ENCODE peak calls at places on chromosome 22, in four cellular contexts. Y is GM12878, M is HepG2, K is H1. C is an unnamed sample.

GRCh38 chr22:37077802-37078448 is 26.4 kb downstream of the KCTD17 start:
- DNase-seq in K (peak), M (peak), Y (no peak), C (peak)

GRCh38 chr22:24985824-24986214 is 33.3 kb downstream of the KIAA1671 start:
- DNase-seq in M (peak), Y (no peak), K (no peak), C (no peak)

GRCh38 chr22:29078869-29079207 is 6.0 kb downstream of the KREMEN1 start:
- DNase-seq in Y (no peak), M (no peak), K (no peak), C (no peak)

GRCh38 chr22:37212174-37212906 is at the start of gene SSTR3:
- DNase-seq in K (peak), Y (no peak), M (no peak), C (no peak)

GRCh38 chr22:37624017-37624365 is 15.4 kb downstream of the GGA1 start:
- DNase-seq in M (no peak), Y (no peak), K (no peak), C (no peak)

GRCh38 chr22:35930933-35931332 is 97.7 kb downstream of the RBFOX2 start:
- DNase-seq in Y (peak), M (peak), K (no peak), C (no peak)

GRCh38 chr22:30863161-30863833 is 105.3 kb downstream of the MORC2 start:
- DNase-seq in Y (no peak), M (peak), K (peak), C (no peak)

GRCh38 chr22:17120711-17121234 is 387 bp downstream of the TMEM121B start:
- DNase-seq in Y (no peak), K (peak), M (no peak), C (no peak)

GRCh38 chr22:30420401-30421178 is 5.0 kb upstream of the MTFP1 start:
- DNase-seq in K (no peak), Y (no peak), M (no peak), C (no peak)

GRCh38 chr22:30290318-30290678 is 993 bp upstream of the CASTOR1 start:
- DNase-seq in Y (no peak), M (no peak), K (no peak), C (no peak)

GRCh38 chr22:37627545-37627944 is 11.9 kb upstream of the SH3BP1 start:
- DNase-seq in M (no peak), K (no peak), Y (no peak), C (no peak)

GRCh38 chr22:31737932-31738331 is 12.0 kb downstream of the PRR14L start:
- DNase-seq in Y (no peak), M (no peak), K (no peak), C (no peak)

GRCh38 chr22:45462034-45462655 is 40.5 kb upstream of the FBLN1 start:
- DNase-seq in M (peak), Y (no peak), K (no peak), C (no peak)

GRCh38 chr22:33274214-33274828 is 216.1 kb upstream of the SYN3 start:
- DNase-seq in M (peak), Y (no peak), K (peak), C (peak)

GRCh38 chr22:45562537-45563361 is 60.1 kb downstream of the FBLN1 start:
- DNase-seq in M (no peak), K (no peak), Y (no peak), C (no peak)

GRCh38 chr22:24333301-24333700 is 62.7 kb downstream of the SPECC1L start:
- DNase-seq in K (no peak), Y (no peak), M (no peak), C (no peak)

GRCh38 chr22:22348127-22348814 is 103.7 kb downstream of the VPREB1 start:
- DNase-seq in Y (no peak), M (peak), K (peak), C (peak)

GRCh38 chr22:22942511-22943329 is 55.1 kb downstream of the IGLL5 start:
- DNase-seq in M (peak), Y (peak), K (peak), C (peak)

GRCh38 chr22:35950262-35950661 is 78.4 kb downstream of the RBFOX2 start:
- DNase-seq in M (no peak), K (no peak), Y (no peak), C (no peak)

GRCh38 chr22:25395915-25396314 is 168.6 kb upstream of the GRK3 start:
- DNase-seq in M (peak), Y (no peak), K (no peak), C (no peak)

GRCh38 chr22:35842954-35843353 is 125.3 kb downstream of the APOL5 start:
- DNase-seq in K (no peak), M (peak), Y (no peak), C (no peak)

GRCh38 chr22:35752833-35753189 is 35.1 kb downstream of the APOL5 start:
- DNase-seq in Y (no peak), K (no peak), M (no peak), C (no peak)

GRCh38 chr22:29011868-29012428 is 49.7 kb downstream of the C22orf31 start:
- DNase-seq in K (no peak), M (no peak), Y (no peak), C (no peak)

GRCh38 chr22:48088926-48089536 is 1326.6 kb downstream of the TBC1D22A start:
- DNase-seq in Y (no peak), K (no peak), M (no peak), C (no peak)

GRCh38 chr22:34798605-34799004 is 267.4 kb upstream of the ISX start:
- DNase-seq in Y (no peak), M (no peak), K (no peak), C (no peak)

GRCh38 chr22:22798232-22798616 is 89.4 kb upstream of the IGLL5 start:
- DNase-seq in K (no peak), M (no peak), Y (no peak), C (no peak)

GRCh38 chr22:37336474-37337028 is 54.2 kb downstream of the CYTH4 start:
- DNase-seq in K (no peak), Y (no peak), M (no peak), C (no peak)

GRCh38 chr22:37616205-37617083 is 7.8 kb downstream of the GGA1 start:
- DNase-seq in Y (no peak), K (no peak), M (no peak), C (no peak)

GRCh38 chr22:29550005-29550404 is 3.6 kb downstream of the THOC5 start:
- DNase-seq in Y (no peak), K (no peak), M (no peak), C (no peak)

GRCh38 chr22:19109198-19110063 is 12.8 kb downstream of the DGCR2 start:
- DNase-seq in Y (peak), K (no peak), M (peak), C (no peak)

GRCh38 chr22:25375683-25376082 is 156.2 kb downstream of the CRYBB2 start:
- DNase-seq in K (no peak), Y (no peak), M (no peak), C (no peak)

GRCh38 chr22:43244803-43245527 is 58.0 kb upstream of the TTLL12 start:
- DNase-seq in Y (no peak), K (no peak), M (no peak), C (no peak)

GRCh38 chr22:32411388-32411787 is 659 bp downstream of the RTCB start:
- DNase-seq in K (no peak), M (peak), Y (no peak), C (no peak)

GRCh38 chr22:32331918-32332725 is 25.5 kb upstream of the RFPL3 start:
- DNase-seq in K (peak), M (no peak), Y (no peak), C (no peak)

GRCh38 chr22:38176170-38176741 is 5.4 kb downstream of the PLA2G6 start:
- DNase-seq in K (no peak), Y (peak), M (no peak), C (no peak)

GRCh38 chr22:21791635-21792625 is 56.3 kb upstream of the YPEL1 start:
- DNase-seq in Y (peak), M (no peak), K (no peak), C (no peak)

GRCh38 chr22:33389927-33390326 is 331.7 kb upstream of the SYN3 start:
- DNase-seq in M (no peak), K (no peak), Y (no peak), C (no peak)

GRCh38 chr22:18156878-18157713 is 7.1 kb downstream of the USP18 start:
- DNase-seq in M (peak), Y (no peak), K (peak), C (peak)

GRCh38 chr22:23639661-23640060 is 7.5 kb upstream of the DRICH1 start:
- DNase-seq in Y (no peak), M (no peak), K (no peak), C (no peak)

DNA sequence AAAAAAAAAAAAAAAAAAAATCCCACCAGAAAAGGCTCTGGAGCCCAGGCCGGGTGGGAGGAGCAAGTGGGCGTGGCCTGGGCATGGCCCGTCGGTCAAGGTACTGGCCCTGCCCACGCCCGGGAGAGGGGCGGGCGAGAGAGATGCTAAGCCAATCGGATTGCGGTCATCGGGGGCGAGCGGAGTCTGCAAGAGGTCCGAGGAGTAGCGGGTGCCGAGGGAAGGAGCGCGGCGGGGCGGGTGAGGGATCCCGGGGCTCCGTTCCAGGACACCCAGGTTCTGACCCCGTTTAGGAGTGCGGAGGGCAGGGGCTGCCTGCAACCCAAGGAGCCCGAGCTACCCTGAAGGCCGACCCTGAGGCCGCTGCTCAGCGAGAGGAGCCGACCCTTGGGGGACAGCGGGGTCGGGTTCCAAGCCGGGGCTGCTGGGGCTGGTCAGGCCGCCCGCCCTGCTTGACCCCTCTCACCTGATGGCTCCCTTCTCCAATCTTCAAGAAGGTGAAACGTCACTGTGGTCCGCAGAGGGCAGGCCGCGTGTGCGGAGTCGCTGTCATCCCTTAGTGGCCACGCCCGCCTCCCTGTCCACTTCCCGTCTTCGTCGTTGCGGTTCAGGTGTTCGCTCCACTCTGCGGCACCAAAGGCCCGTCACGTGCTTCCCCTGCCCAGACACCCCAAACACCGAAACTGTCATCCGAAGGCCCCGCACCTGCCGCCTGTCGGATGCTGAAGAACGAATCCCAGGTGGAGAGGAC is 11.1 kb upstream of the TAB1 start:
- DNase-seq in M (peak), K (peak), Y (no peak), C (peak)
- H3K4me3 ChIP-seq in M (peak), K (peak), Y (peak), C (peak)

GRCh38 chr22:44424131-44424711 is 73.8 kb downstream of the RTL6 start:
- DNase-seq in M (no peak), Y (no peak), K (no peak), C (no peak)
- TF ChIP-seq SUZ12 in M (no peak), Y (no peak), K (no peak), C (no peak)

DNA sequence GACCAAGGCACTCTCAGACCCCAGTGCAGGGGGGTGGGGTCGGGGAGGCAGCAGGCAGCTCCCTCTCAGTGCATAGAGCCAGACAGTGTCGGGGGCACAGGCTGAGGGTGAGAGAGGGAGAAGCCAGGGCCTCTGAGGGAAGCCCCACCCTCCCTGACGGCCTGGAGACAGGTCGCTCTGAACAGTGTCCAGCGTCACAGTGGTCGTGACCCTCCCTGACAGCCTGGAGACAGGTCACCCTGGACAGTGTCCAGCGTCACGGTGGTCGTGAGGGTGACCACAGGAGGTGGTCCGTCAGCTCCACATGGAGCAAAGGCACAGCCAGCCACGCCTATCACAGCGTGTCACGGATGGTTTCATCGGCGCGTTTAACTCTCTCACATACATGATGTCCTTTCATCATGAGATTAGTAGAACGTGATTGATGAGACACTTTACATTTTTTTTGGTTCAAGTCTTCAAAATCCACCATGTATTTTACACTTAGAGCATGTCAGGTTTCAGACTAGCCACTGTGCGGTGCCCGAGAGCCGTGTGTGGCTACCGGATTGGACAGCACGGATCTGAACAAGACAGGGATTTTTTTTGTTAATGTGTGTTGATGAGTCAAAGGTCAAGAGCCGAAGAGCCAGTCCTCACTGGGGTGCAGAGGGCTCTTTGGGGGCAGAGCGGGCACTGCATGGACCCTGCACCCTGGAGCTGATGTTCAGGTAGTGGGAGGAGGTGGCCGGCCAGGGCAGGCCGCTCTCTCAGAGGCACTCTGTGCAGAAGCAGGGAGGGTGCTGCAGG is 23.9 kb upstream of the PANX2 start:
- DNase-seq in K (no peak), Y (no peak), M (peak), C (no peak)
- H3K9ac ChIP-seq in K (no peak), Y (no peak), M (peak), C (no peak)

DNA sequence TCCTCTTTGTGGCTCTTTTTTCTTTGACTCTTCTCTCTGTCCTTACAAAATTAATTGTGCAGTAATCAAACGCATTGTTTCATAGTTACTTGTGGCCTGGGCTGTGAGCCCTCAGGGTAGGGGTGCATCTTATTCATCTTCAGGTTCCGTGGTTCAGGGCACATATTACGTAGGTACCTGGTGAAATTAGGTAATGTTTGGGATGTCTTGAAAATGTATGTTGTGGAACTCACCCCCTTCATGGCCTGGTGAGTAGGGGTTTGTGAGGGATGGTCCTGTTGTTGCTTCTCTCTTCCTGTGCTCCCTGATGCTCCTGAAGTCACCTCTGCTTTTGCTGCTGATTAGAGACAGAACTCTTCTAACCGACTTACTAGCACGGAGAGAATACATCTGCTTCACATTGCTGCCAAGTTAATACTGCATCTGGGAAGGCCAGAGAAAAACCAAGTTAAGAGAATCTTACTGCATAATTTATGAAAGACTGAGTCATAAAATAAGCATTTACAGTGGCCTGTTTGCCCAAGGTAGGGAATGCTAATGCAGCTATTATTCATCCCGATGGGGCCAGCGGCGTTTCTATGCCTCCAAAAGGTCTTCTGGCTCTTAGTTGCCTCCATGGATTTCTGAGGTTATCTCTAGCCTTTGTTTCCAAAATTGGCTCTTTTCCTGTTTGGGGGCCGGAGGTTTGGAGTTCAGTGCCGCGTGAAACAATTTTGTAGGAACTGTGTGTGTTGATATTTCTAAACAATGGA is 66.9 kb downstream of the TBC1D22A start:
- DNase-seq in Y (no peak), K (peak), M (no peak), C (no peak)
- H3K4me3 ChIP-seq in Y (no peak), K (no peak), M (no peak), C (no peak)

GRCh38 chr22:27298387-27299141 is 503.0 kb downstream of the MN1 start:
- DNase-seq in M (no peak), Y (no peak), K (no peak), C (no peak)
- TF ChIP-seq SUZ12 in M (no peak), Y (no peak), K (no peak), C (no peak)

DNA sequence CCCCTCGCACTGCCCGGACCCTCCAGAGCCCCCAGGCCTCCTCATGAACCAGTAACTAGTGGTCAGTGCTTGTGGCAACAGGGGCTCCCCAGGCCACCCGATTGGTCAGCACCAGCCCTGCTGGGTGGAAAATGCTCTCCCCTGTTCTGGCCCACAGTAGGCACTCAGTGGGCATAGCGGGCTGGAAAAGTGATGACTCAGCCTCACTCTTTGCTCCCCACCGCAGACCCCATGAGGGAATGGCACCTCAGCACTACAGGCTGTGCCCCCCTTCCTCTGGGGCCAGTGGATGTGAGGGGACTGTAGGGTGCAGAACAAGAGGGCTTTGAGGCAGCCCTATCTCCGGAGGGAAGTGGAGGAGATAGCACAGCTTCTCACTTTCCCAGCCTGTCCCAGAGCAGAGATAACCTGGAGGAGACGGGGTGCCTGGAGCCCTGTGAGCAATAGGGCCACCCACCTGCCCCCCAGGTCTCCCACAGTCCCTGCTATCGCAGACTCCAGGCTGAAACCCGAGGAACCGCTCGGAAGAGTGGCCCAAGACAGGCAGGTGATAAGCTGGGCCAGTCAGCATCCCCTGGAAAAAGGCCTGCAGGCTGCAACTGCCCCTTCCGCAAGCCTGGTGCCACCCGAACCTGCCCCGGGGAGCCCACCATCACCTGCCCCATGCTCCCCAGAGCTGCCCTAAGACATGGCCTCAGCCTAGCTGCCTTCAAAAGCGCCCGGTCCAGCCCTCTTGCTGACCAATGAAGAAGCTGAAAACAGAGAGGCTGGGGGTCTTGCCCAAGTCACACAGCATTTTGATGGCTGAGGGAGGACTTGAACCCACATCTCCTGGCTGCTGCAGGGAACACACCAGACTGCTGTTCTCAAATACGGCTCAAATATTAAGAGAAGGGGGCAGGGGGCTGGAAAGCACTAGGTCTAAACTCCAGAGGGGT is 29.4 kb upstream of the PDGFB start:
- DNase-seq in M (no peak), Y (no peak), K (no peak), C (no peak)
- H3K9ac ChIP-seq in M (no peak), Y (no peak), K (no peak), C (no peak)

DNA sequence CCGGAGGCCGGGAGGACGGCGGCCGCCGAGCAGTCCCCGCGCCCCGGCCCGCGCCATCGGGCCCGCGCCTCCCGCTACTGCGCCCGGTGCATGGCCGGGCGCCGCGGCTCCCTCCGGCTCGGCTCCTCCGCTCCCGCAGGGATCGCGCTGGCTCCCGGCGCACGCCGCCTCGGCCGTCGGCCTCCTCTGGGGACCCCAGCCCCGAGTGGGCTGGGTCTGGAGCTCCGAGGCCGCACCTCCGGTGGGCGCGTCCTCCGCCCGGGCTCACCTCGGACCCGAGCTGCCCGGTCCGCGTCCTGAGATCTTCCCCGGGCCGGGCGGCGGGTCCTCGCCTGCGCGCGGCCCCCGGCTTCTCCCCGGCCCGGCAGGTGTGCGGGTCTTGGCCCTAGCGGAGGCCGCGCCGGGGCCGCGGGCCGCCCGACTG is 251 bp downstream of the SHISA8 start:
- DNase-seq in M (no peak), K (no peak), Y (no peak), C (no peak)
- H3K4me3 ChIP-seq in M (no peak), K (peak), Y (peak), C (peak)

GRCh38 chr22:26811717-26811992 is 154.3 kb downstream of the MIAT start:
- DNase-seq in M (no peak), Y (no peak), K (no peak), C (no peak)

GRCh38 chr22:26817926-26818325 is 160.5 kb downstream of the MIAT start:
- DNase-seq in K (no peak), Y (no peak), M (no peak), C (no peak)

GRCh38 chr22:26812731-26813130 is 155.3 kb downstream of the MIAT start:
- DNase-seq in Y (no peak), K (no peak), M (no peak), C (no peak)
- TF ChIP-seq SUZ12 in Y (no peak), K (no peak), M (no peak), C (no peak)

GRCh38 chr22:20237480-20238440 is 30.4 kb downstream of the RTN4R start:
- DNase-seq in K (no peak), Y (no peak), M (no peak), C (no peak)
- H3K9ac ChIP-seq in K (no peak), Y (peak), M (no peak), C (peak)